ENCODE peak calls at places on chromosomes 4 and X, in nine cellular contexts. E is transverse colon; I is T-helper 17 cell; N is NCI-H1092; K is central memory CD4-positive, alpha-beta T cell; G is lower lobe of right lung; J is pons; X is stimulated activated CD4-positive, alpha-beta T cell treated with anti-CD3 and anti-CD28 coated beads, TNF-alpha, amount 100 ng/mL, for 48 hours; C is NCI-H1417 treated with DMSO at 0.1 percent for 48 hours. Y is an unnamed sample.

GRCh38 chr4:125179727-125180126 is 135.0 kb upstream of the FAT4 start:
- DNase-seq in E (no peak), I (no peak), N (no peak), K (no peak), G (no peak), J (no peak), X (no peak), C (no peak), Y (no peak)

GRCh38 chr4:100826808-100827548 is 309.2 kb upstream of the EMCN start:
- DNase-seq in E (no peak), I (no peak), N (no peak), K (no peak), G (no peak), J (no peak), X (no peak), C (no peak), Y (no peak)

GRCh38 chrX:153642313-153642654 is 4.7 kb upstream of the DUSP9 start:
- DNase-seq in E (no peak), I (no peak), N (no peak), K (no peak), G (no peak), J (no peak), X (no peak), C (no peak), Y (no peak)

GRCh38 chrX:47573334-47574095 is 8.7 kb upstream of the TIMP1 start:
- DNase-seq in E (peak; percentile 47), I (no peak), N (no peak), K (no peak), G (no peak), J (no peak), X (no peak), C (no peak), Y (no peak)

GRCh38 chr4:41795796-41796195 is 47.3 kb upstream of the PHOX2B start:
- DNase-seq in E (no peak), I (no peak), N (no peak), K (no peak), G (no peak), J (no peak), X (no peak), C (no peak), Y (no peak)

GRCh38 chrX:10945463-10945862 is 165.7 kb upstream of the HCCS start:
- DNase-seq in E (no peak), I (no peak), N (no peak), K (no peak), G (no peak), J (no peak), X (no peak), C (no peak), Y (no peak)

GRCh38 chr4:147102596-147102995 is 156.9 kb upstream of the TTC29 start:
- DNase-seq in E (no peak), I (no peak), N (no peak), K (no peak), G (no peak), J (no peak), X (no peak), C (no peak), Y (no peak)

GRCh38 chr4:121698119-121698732 is 1.4 kb upstream of the ANXA5 start:
- DNase-seq in E (no peak), I (no peak), N (no peak), K (no peak), G (no peak), J (peak; percentile 35), X (no peak), C (no peak), Y (no peak)

GRCh38 chr4:158710814-158711213 is 12.4 kb downstream of the PPID start:
- DNase-seq in E (no peak), I (no peak), N (no peak), K (no peak), G (no peak), J (no peak), X (no peak), C (no peak), Y (no peak)

GRCh38 chrX:17081535-17081934 is 135.1 kb downstream of the REPS2 start:
- DNase-seq in E (no peak), I (no peak), N (no peak), K (no peak), G (no peak), J (no peak), X (no peak), C (no peak), Y (no peak)

GRCh38 chrX:6468716-6469115 is 66.2 kb downstream of the VCX3A start:
- DNase-seq in E (no peak), I (no peak), N (no peak), K (no peak), G (no peak), J (no peak), X (no peak), C (no peak), Y (no peak)

GRCh38 chrX:154443479-154443910 is 446 bp upstream of the FAM50A start:
- DNase-seq in E (no peak), I (no peak), N (no peak), K (no peak), G (no peak), J (no peak), X (no peak), C (no peak), Y (no peak)

GRCh38 chr4:176123710-176124407 is 58.2 kb downstream of the WDR17 start:
- DNase-seq in E (peak; percentile 9), I (no peak), N (no peak), K (no peak), G (no peak), J (peak; percentile 53), X (no peak), C (no peak), Y (no peak)

GRCh38 chr4:154208424-154208823 is 283.2 kb downstream of the DCHS2 start:
- DNase-seq in E (no peak), I (no peak), N (no peak), K (no peak), G (no peak), J (no peak), X (no peak), C (no peak), Y (no peak)

GRCh38 chr4:140357868-140358267 is 15.6 kb upstream of the SCOC start:
- DNase-seq in E (no peak), I (no peak), N (no peak), K (no peak), G (no peak), J (no peak), X (no peak), C (no peak), Y (no peak)

GRCh38 chr4:185276036-185276435 is 66.6 kb downstream of the SNX25 start:
- DNase-seq in E (no peak), I (no peak), N (no peak), K (no peak), G (no peak), J (no peak), X (no peak), C (no peak), Y (no peak)

GRCh38 chr4:83115000-83115399 is 471 bp upstream of the PLAC8 start:
- DNase-seq in E (no peak), I (no peak), N (no peak), K (no peak), G (no peak), J (no peak), X (no peak), C (no peak), Y (no peak)

GRCh38 chrX:112961981-112962380 is 121.3 kb upstream of the AMOT start:
- DNase-seq in E (no peak), I (no peak), N (no peak), K (no peak), G (no peak), J (no peak), X (no peak), C (no peak), Y (no peak)

GRCh38 chrX:15437724-15438123 is 53.5 kb upstream of the VEGFD start:
- DNase-seq in E (no peak), I (no peak), N (no peak), K (no peak), G (no peak), J (no peak), X (no peak), C (no peak), Y (no peak)

GRCh38 chr4:107683873-107684272 is 36.2 kb downstream of the PAPSS1 start:
- DNase-seq in E (no peak), I (no peak), N (no peak), K (no peak), G (no peak), J (no peak), X (no peak), C (no peak), Y (no peak)

GRCh38 chrX:40434947-40435346 is 145.8 kb upstream of the ATP6AP2 start:
- DNase-seq in E (no peak), I (no peak), N (peak; percentile 55), K (no peak), G (no peak), J (peak; percentile 82), X (no peak), C (peak; percentile 86), Y (peak; percentile 46)

GRCh38 chr4:147581601-147582350 is 35.4 kb upstream of the TMEM184C start:
- DNase-seq in E (no peak), I (no peak), N (no peak), K (no peak), G (no peak), J (no peak), X (no peak), C (no peak), Y (no peak)

GRCh38 chrX:51144828-51145442 is 187.7 kb upstream of the NUDT10 start:
- DNase-seq in E (no peak), I (no peak), N (peak; percentile 14), K (peak; percentile 17), G (no peak), J (peak; percentile 23), X (peak; percentile 31), C (peak; percentile 1), Y (no peak)

GRCh38 chr4:164536829-164537228 is 217.1 kb upstream of the SMIM31 start:
- DNase-seq in E (no peak), I (no peak), N (no peak), K (no peak), G (no peak), J (no peak), X (no peak), C (no peak), Y (no peak)

GRCh38 chr4:10079951-10080873 is 36.4 kb downstream of the WDR1 start:
- DNase-seq in E (no peak), I (no peak), N (no peak), K (no peak), G (peak; percentile 28), J (peak; percentile 64), X (no peak), C (no peak), Y (no peak)

GRCh38 chr4:185470503-185471195 is 884 bp downstream of the CCDC110 start:
- DNase-seq in E (peak; percentile 73), I (peak; percentile 39), N (peak; percentile 53), K (peak; percentile 59), G (peak; percentile 79), J (peak; percentile 69), X (no peak), C (no peak), Y (no peak)

GRCh38 chr4:15926486-15926885 is 12.1 kb downstream of the FGFBP1 start:
- DNase-seq in E (no peak), I (no peak), N (no peak), K (no peak), G (no peak), J (no peak), X (no peak), C (no peak), Y (no peak)

GRCh38 chr4:158250321-158250720 is 40.0 kb downstream of the TMEM144 start:
- DNase-seq in E (no peak), I (no peak), N (no peak), K (no peak), G (no peak), J (peak; percentile 76), X (no peak), C (no peak), Y (no peak)

GRCh38 chr4:25002679-25003078 is 28.1 kb downstream of the LGI2 start:
- DNase-seq in E (no peak), I (no peak), N (no peak), K (no peak), G (no peak), J (no peak), X (no peak), C (no peak), Y (no peak)

GRCh38 chrX:118261136-118261535 is 84.8 kb upstream of the WDR44 start:
- DNase-seq in E (no peak), I (no peak), N (peak; percentile 27), K (no peak), G (no peak), J (no peak), X (no peak), C (no peak), Y (no peak)

GRCh38 chrX:147550217-147550616 is 361.5 kb upstream of the FMR1 start:
- DNase-seq in E (no peak), I (no peak), N (peak; percentile 17), K (no peak), G (no peak), J (no peak), X (peak; percentile 0), C (no peak), Y (no peak)

Y was measured in CD14-positive monocyte.